ENCODE peak calls at places on chromosomes 7 and 10, in five cellular contexts. One of them, this sample, is unnamed.

GRCh38 chr7:2242541-2243482 is 786 bp downstream of the NUDT1 start:
- DNase-seq in uterus: no peak
- DNase-seq in PC-3: peak
- DNase-seq in GM12865: peak
- DNase-seq in IMR-90: peak
- DNase-seq in this sample: no peak

GRCh38 chr10:100882681-100883321 is 30.0 kb upstream of the SLF2 start:
- DNase-seq in GM12865: no peak
- DNase-seq in PC-3: no peak
- DNase-seq in IMR-90: peak
- DNase-seq in uterus: peak
- DNase-seq in this sample: no peak

GRCh38 chr10:44171765-44172164 is 213.1 kb downstream of the CXCL12 start:
- DNase-seq in IMR-90: no peak
- DNase-seq in uterus: no peak
- DNase-seq in PC-3: no peak
- DNase-seq in GM12865: no peak
- DNase-seq in this sample: no peak

GRCh38 chr10:69329721-69330178 is 51.5 kb downstream of the HK1 start:
- DNase-seq in GM12865: no peak
- DNase-seq in uterus: no peak
- DNase-seq in PC-3: no peak
- DNase-seq in IMR-90: no peak
- DNase-seq in this sample: no peak

GRCh38 chr7:127287133-127287532 is 34.4 kb upstream of the GRM8 start:
- DNase-seq in uterus: no peak
- DNase-seq in PC-3: no peak
- DNase-seq in GM12865: no peak
- DNase-seq in IMR-90: no peak
- DNase-seq in this sample: no peak

GRCh38 chr10:104349623-104350142 is 4.0 kb upstream of the CFAP58 start:
- DNase-seq in PC-3: peak
- DNase-seq in IMR-90: peak
- DNase-seq in uterus: no peak
- DNase-seq in GM12865: peak
- DNase-seq in this sample: no peak

GRCh38 chr7:29749701-29750321 is 56.5 kb upstream of the WIPF3 start:
- DNase-seq in IMR-90: no peak
- DNase-seq in GM12865: no peak
- DNase-seq in PC-3: no peak
- DNase-seq in uterus: no peak
- DNase-seq in this sample: no peak

GRCh38 chr10:1661861-1662260 is 75.5 kb downstream of the ADARB2 start:
- DNase-seq in GM12865: peak
- DNase-seq in IMR-90: no peak
- DNase-seq in uterus: no peak
- DNase-seq in PC-3: no peak
- DNase-seq in this sample: no peak

GRCh38 chr10:86585726-86586048 is 64.1 kb upstream of the WAPL start:
- DNase-seq in GM12865: no peak
- DNase-seq in uterus: no peak
- DNase-seq in PC-3: no peak
- DNase-seq in IMR-90: no peak
- DNase-seq in this sample: no peak

GRCh38 chr10:82821043-82821442 is 946.0 kb downstream of the NRG3 start:
- DNase-seq in uterus: no peak
- DNase-seq in PC-3: no peak
- DNase-seq in IMR-90: no peak
- DNase-seq in GM12865: no peak
- DNase-seq in this sample: no peak

GRCh38 chr7:30761214-30762156 is 9.6 kb downstream of the INMT start:
- DNase-seq in PC-3: no peak
- DNase-seq in GM12865: no peak
- DNase-seq in IMR-90: no peak
- DNase-seq in uterus: peak
- DNase-seq in this sample: no peak

GRCh38 chr7:140326116-140326928 is 72.0 kb downstream of the SLC37A3 start:
- DNase-seq in PC-3: peak
- DNase-seq in uterus: peak
- DNase-seq in GM12865: peak
- DNase-seq in IMR-90: peak
- DNase-seq in this sample: peak

GRCh38 chr10:128642502-128642901 is 516.3 kb upstream of the MKI67 start:
- DNase-seq in uterus: no peak
- DNase-seq in GM12865: no peak
- DNase-seq in IMR-90: no peak
- DNase-seq in PC-3: no peak
- DNase-seq in this sample: no peak

GRCh38 chr10:96721207-96721572 is 876 bp upstream of the PIK3AP1 start:
- DNase-seq in PC-3: no peak
- DNase-seq in uterus: no peak
- DNase-seq in GM12865: no peak
- DNase-seq in IMR-90: no peak
- DNase-seq in this sample: no peak

GRCh38 chr7:95240910-95241309 is 83.4 kb downstream of the PON1 start:
- DNase-seq in PC-3: no peak
- DNase-seq in IMR-90: no peak
- DNase-seq in uterus: no peak
- DNase-seq in GM12865: no peak
- DNase-seq in this sample: no peak

GRCh38 chr10:130207205-130207604 is 71.0 kb downstream of the GLRX3 start:
- DNase-seq in GM12865: no peak
- DNase-seq in PC-3: no peak
- DNase-seq in IMR-90: no peak
- DNase-seq in uterus: no peak
- DNase-seq in this sample: no peak

GRCh38 chr10:132641966-132642731 is 104.6 kb downstream of the INPP5A start:
- DNase-seq in PC-3: no peak
- DNase-seq in uterus: peak
- DNase-seq in GM12865: no peak
- DNase-seq in IMR-90: no peak
- DNase-seq in this sample: peak

GRCh38 chr10:80596391-80597257 is 58.9 kb downstream of the SH2D4B start:
- DNase-seq in IMR-90: peak
- DNase-seq in uterus: no peak
- DNase-seq in GM12865: peak
- DNase-seq in PC-3: peak
- DNase-seq in this sample: no peak

GRCh38 chr7:119594956-119595355 is 678.0 kb upstream of the KCND2 start:
- DNase-seq in IMR-90: no peak
- DNase-seq in GM12865: no peak
- DNase-seq in PC-3: no peak
- DNase-seq in uterus: no peak
- DNase-seq in this sample: no peak

GRCh38 chr7:510782-511281 is 8.8 kb downstream of the PDGFA start:
- DNase-seq in PC-3: no peak
- DNase-seq in IMR-90: no peak
- DNase-seq in GM12865: no peak
- DNase-seq in uterus: no peak
- DNase-seq in this sample: no peak

GRCh38 chr10:14658331-14659122 is 116.2 kb downstream of the FAM107B start:
- DNase-seq in uterus: no peak
- DNase-seq in GM12865: peak
- DNase-seq in IMR-90: peak
- DNase-seq in PC-3: peak
- DNase-seq in this sample: no peak

GRCh38 chr7:84188811-84189405 is 5.7 kb downstream of the SEMA3A start:
- DNase-seq in PC-3: peak
- DNase-seq in GM12865: no peak
- DNase-seq in IMR-90: peak
- DNase-seq in uterus: no peak
- DNase-seq in this sample: no peak

GRCh38 chr10:47169631-47170030 is 130.4 kb upstream of the GDF10 start:
- DNase-seq in uterus: no peak
- DNase-seq in GM12865: no peak
- DNase-seq in IMR-90: no peak
- DNase-seq in PC-3: no peak
- DNase-seq in this sample: no peak

GRCh38 chr7:21962677-21963076 is 17.0 kb upstream of the CDCA7L start:
- DNase-seq in GM12865: no peak
- DNase-seq in IMR-90: no peak
- DNase-seq in uterus: no peak
- DNase-seq in PC-3: no peak
- DNase-seq in this sample: no peak

GRCh38 chr7:18399624-18400235 is 95.8 kb upstream of the HDAC9 start:
- DNase-seq in IMR-90: peak
- DNase-seq in PC-3: peak
- DNase-seq in uterus: no peak
- DNase-seq in GM12865: no peak
- DNase-seq in this sample: no peak

GRCh38 chr7:137992042-137992737 is 9.7 kb downstream of the CREB3L2 start:
- DNase-seq in GM12865: no peak
- DNase-seq in uterus: no peak
- DNase-seq in PC-3: no peak
- DNase-seq in IMR-90: peak
- DNase-seq in this sample: no peak

GRCh38 chr7:137993395-137993743 is 8.5 kb downstream of the CREB3L2 start:
- DNase-seq in PC-3: no peak
- DNase-seq in GM12865: no peak
- DNase-seq in IMR-90: no peak
- DNase-seq in uterus: no peak
- DNase-seq in this sample: no peak

GRCh38 chr7:137994091-137994688 is 7.7 kb downstream of the CREB3L2 start:
- DNase-seq in IMR-90: no peak
- DNase-seq in PC-3: no peak
- DNase-seq in GM12865: no peak
- DNase-seq in uterus: no peak
- DNase-seq in this sample: no peak

GRCh38 chr7:137990251-137990901 is 11.5 kb downstream of the CREB3L2 start:
- DNase-seq in PC-3: no peak
- DNase-seq in GM12865: no peak
- DNase-seq in uterus: no peak
- DNase-seq in IMR-90: peak
- DNase-seq in this sample: no peak

GRCh38 chr7:137992738-137993394 is 9.0 kb downstream of the CREB3L2 start:
- DNase-seq in GM12865: peak
- DNase-seq in IMR-90: peak
- DNase-seq in PC-3: no peak
- DNase-seq in uterus: peak
- DNase-seq in this sample: no peak
- H3K4me3 ChIP-seq in GM12865: no peak
- H3K4me3 ChIP-seq in IMR-90: no peak
- H3K4me3 ChIP-seq in PC-3: no peak
- H3K4me3 ChIP-seq in uterus: no peak
- H3K4me3 ChIP-seq in this sample: no peak

GRCh38 chr10:13352519-13352918 is 4.4 kb upstream of the SEPHS1 start:
- DNase-seq in uterus: no peak
- DNase-seq in IMR-90: no peak
- DNase-seq in PC-3: no peak
- DNase-seq in GM12865: peak
- DNase-seq in this sample: no peak
- TF ChIP-seq CTCF in uterus: no peak
- TF ChIP-seq CTCF in IMR-90: no peak
- TF ChIP-seq CTCF in PC-3: no peak
- TF ChIP-seq CTCF in GM12865: peak
- TF ChIP-seq CTCF in this sample: no peak

GRCh38 chr7:130112078-130112477 is 41.7 kb downstream of the KLHDC10 start:
- DNase-seq in PC-3: no peak
- DNase-seq in uterus: no peak
- DNase-seq in GM12865: no peak
- DNase-seq in IMR-90: no peak
- DNase-seq in this sample: no peak

GRCh38 chr7:130114374-130114773 is 44.0 kb downstream of the KLHDC10 start:
- DNase-seq in PC-3: no peak
- DNase-seq in IMR-90: no peak
- DNase-seq in GM12865: peak
- DNase-seq in uterus: no peak
- DNase-seq in this sample: no peak

GRCh38 chr7:130113887-130114286 is 43.6 kb downstream of the KLHDC10 start:
- DNase-seq in IMR-90: no peak
- DNase-seq in GM12865: no peak
- DNase-seq in uterus: no peak
- DNase-seq in PC-3: no peak
- DNase-seq in this sample: no peak

GRCh38 chr7:130114776-130115175 is 44.4 kb downstream of the KLHDC10 start:
- DNase-seq in PC-3: peak
- DNase-seq in uterus: no peak
- DNase-seq in GM12865: no peak
- DNase-seq in IMR-90: no peak
- DNase-seq in this sample: no peak

DNA sequence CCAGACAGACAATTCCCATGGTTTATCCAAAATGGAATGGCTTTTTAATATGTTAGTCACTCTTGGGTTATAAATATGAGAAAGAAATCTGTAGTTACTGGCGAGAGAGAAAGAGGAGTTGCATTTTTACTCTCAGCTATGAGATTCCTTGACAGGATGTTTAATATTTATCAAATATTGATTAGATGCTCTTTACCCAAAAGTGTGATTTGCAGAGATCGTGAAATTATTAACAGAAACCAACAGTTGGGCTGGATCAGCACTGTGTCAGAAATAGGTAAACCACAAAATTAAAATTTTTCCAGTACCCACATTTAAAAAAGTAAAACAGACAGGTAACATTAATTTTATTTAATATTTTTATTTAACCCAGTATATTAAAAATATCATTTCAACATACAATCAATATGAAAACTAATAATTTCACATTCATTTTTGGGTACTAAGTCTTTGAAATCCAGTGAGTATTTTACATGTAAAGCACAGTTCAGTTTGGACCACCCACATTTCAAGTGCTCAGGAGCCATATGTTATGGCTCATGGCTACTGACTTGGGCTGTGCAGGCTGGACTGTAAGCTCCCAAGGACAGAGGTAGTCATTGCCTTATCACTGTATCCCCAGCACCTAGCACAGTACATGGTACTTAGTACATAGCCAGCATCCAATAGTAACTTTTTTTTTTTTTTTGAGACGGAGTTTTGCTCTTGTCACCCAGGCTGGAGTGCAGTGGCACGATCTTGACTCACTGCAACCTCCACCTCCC is 42.5 kb downstream of the KLHDC10 start:
- DNase-seq in PC-3: no peak
- DNase-seq in GM12865: no peak
- DNase-seq in IMR-90: no peak
- DNase-seq in uterus: no peak
- DNase-seq in this sample: no peak
- H3K4me3 ChIP-seq in PC-3: no peak
- H3K4me3 ChIP-seq in GM12865: no peak
- H3K4me3 ChIP-seq in IMR-90: no peak
- H3K4me3 ChIP-seq in uterus: no peak
- H3K4me3 ChIP-seq in this sample: no peak

GRCh38 chr7:37198188-37198905 is 250.3 kb downstream of the ELMO1 start:
- DNase-seq in IMR-90: no peak
- DNase-seq in PC-3: no peak
- DNase-seq in GM12865: no peak
- DNase-seq in uterus: no peak
- DNase-seq in this sample: no peak

GRCh38 chr7:37196631-37197030 is 252.0 kb downstream of the ELMO1 start:
- DNase-seq in uterus: no peak
- DNase-seq in PC-3: no peak
- DNase-seq in GM12865: no peak
- DNase-seq in IMR-90: no peak
- DNase-seq in this sample: no peak

GRCh38 chr7:37201876-37202198 is 246.8 kb downstream of the ELMO1 start:
- DNase-seq in PC-3: no peak
- DNase-seq in uterus: no peak
- DNase-seq in IMR-90: no peak
- DNase-seq in GM12865: no peak
- DNase-seq in this sample: no peak

GRCh38 chr7:37201003-37201875 is 247.4 kb downstream of the ELMO1 start:
- DNase-seq in PC-3: peak
- DNase-seq in uterus: peak
- DNase-seq in GM12865: peak
- DNase-seq in IMR-90: peak
- DNase-seq in this sample: peak

GRCh38 chr7:37198906-37199485 is 249.7 kb downstream of the ELMO1 start:
- DNase-seq in GM12865: peak
- DNase-seq in PC-3: peak
- DNase-seq in IMR-90: peak
- DNase-seq in uterus: peak
- DNase-seq in this sample: peak
- TF ChIP-seq CTCF in GM12865: peak
- TF ChIP-seq CTCF in PC-3: peak
- TF ChIP-seq CTCF in IMR-90: peak
- TF ChIP-seq CTCF in uterus: peak
- TF ChIP-seq CTCF in this sample: peak

This sample was measured in dorsolateral prefrontal cortex.